ENCODE peak calls at places on chromosomes 16 and 17, in eight cellular contexts. One of them, this sample, is unnamed. For H3K36me3 and H3K4me1, the result is how much of the 10 kb centered on the place peaks cover.

GRCh38 chr17:73493212-73493814 is 150.9 kb downstream of the SDK2 start:
- DNase-seq in breast epithelium: no peak
- DNase-seq in MM.1S: no peak
- DNase-seq in thoracic aorta: no peak
- DNase-seq in CD8-positive, alpha-beta T cell: no peak
- DNase-seq in CD4-positive, alpha-beta memory T cell: no peak
- DNase-seq in endothelial cell of umbilical vein: no peak
- DNase-seq in DND-41: no peak
- DNase-seq in this sample: no peak

GRCh38 chr16:70418274-70418992 is 20.5 kb downstream of the ST3GAL2 start:
- DNase-seq in breast epithelium: no peak
- DNase-seq in MM.1S: no peak
- DNase-seq in thoracic aorta: no peak
- DNase-seq in CD8-positive, alpha-beta T cell: no peak
- DNase-seq in CD4-positive, alpha-beta memory T cell: no peak
- DNase-seq in endothelial cell of umbilical vein: no peak
- DNase-seq in DND-41: peak
- DNase-seq in this sample: no peak

GRCh38 chr17:39152134-39152884 is 872 bp upstream of the PLXDC1 start:
- DNase-seq in breast epithelium: no peak
- DNase-seq in MM.1S: no peak
- DNase-seq in thoracic aorta: no peak
- DNase-seq in CD8-positive, alpha-beta T cell: peak
- DNase-seq in CD4-positive, alpha-beta memory T cell: peak
- DNase-seq in endothelial cell of umbilical vein: no peak
- DNase-seq in DND-41: no peak
- DNase-seq in this sample: peak

GRCh38 chr16:6021544-6021943 is 923.9 kb upstream of the EEF2KMT start:
- DNase-seq in breast epithelium: no peak
- DNase-seq in MM.1S: no peak
- DNase-seq in thoracic aorta: no peak
- DNase-seq in CD8-positive, alpha-beta T cell: no peak
- DNase-seq in CD4-positive, alpha-beta memory T cell: no peak
- DNase-seq in endothelial cell of umbilical vein: no peak
- DNase-seq in DND-41: no peak
- DNase-seq in this sample: no peak

GRCh38 chr17:17119533-17119932 is 77.3 kb downstream of the MPRIP start:
- DNase-seq in breast epithelium: no peak
- DNase-seq in MM.1S: no peak
- DNase-seq in thoracic aorta: no peak
- DNase-seq in CD8-positive, alpha-beta T cell: peak
- DNase-seq in CD4-positive, alpha-beta memory T cell: peak
- DNase-seq in endothelial cell of umbilical vein: peak
- DNase-seq in DND-41: peak
- DNase-seq in this sample: no peak

GRCh38 chr17:1036171-1036844 is 39.4 kb downstream of the TIMM22 start:
- DNase-seq in breast epithelium: no peak
- DNase-seq in MM.1S: no peak
- DNase-seq in thoracic aorta: no peak
- DNase-seq in CD8-positive, alpha-beta T cell: no peak
- DNase-seq in CD4-positive, alpha-beta memory T cell: no peak
- DNase-seq in endothelial cell of umbilical vein: no peak
- DNase-seq in DND-41: no peak
- DNase-seq in this sample: no peak

GRCh38 chr17:9790889-9791876 is at the start of gene DHRS7C:
- DNase-seq in breast epithelium: no peak
- DNase-seq in MM.1S: no peak
- DNase-seq in thoracic aorta: no peak
- DNase-seq in CD8-positive, alpha-beta T cell: no peak
- DNase-seq in CD4-positive, alpha-beta memory T cell: no peak
- DNase-seq in endothelial cell of umbilical vein: no peak
- DNase-seq in DND-41: no peak
- DNase-seq in this sample: no peak

GRCh38 chr16:76926595-76926994 is 264.4 kb upstream of the MON1B start:
- DNase-seq in breast epithelium: no peak
- DNase-seq in MM.1S: no peak
- DNase-seq in thoracic aorta: no peak
- DNase-seq in CD8-positive, alpha-beta T cell: no peak
- DNase-seq in CD4-positive, alpha-beta memory T cell: no peak
- DNase-seq in endothelial cell of umbilical vein: no peak
- DNase-seq in DND-41: no peak
- DNase-seq in this sample: no peak

GRCh38 chr17:63232565-63233310 is 213.4 kb downstream of the CYB561 start:
- DNase-seq in breast epithelium: no peak
- DNase-seq in MM.1S: no peak
- DNase-seq in thoracic aorta: no peak
- DNase-seq in CD8-positive, alpha-beta T cell: no peak
- DNase-seq in CD4-positive, alpha-beta memory T cell: peak
- DNase-seq in endothelial cell of umbilical vein: no peak
- DNase-seq in DND-41: no peak
- DNase-seq in this sample: peak

GRCh38 chr17:8964801-8965393 is 610 bp downstream of the PIK3R5 start:
- DNase-seq in breast epithelium: no peak
- DNase-seq in MM.1S: no peak
- DNase-seq in thoracic aorta: no peak
- DNase-seq in CD8-positive, alpha-beta T cell: peak
- DNase-seq in CD4-positive, alpha-beta memory T cell: peak
- DNase-seq in endothelial cell of umbilical vein: no peak
- DNase-seq in DND-41: peak
- DNase-seq in this sample: no peak

GRCh38 chr16:75860654-75861053 is 134.4 kb upstream of the CPHXL start:
- DNase-seq in breast epithelium: no peak
- DNase-seq in MM.1S: no peak
- DNase-seq in thoracic aorta: no peak
- DNase-seq in CD8-positive, alpha-beta T cell: no peak
- DNase-seq in CD4-positive, alpha-beta memory T cell: no peak
- DNase-seq in endothelial cell of umbilical vein: no peak
- DNase-seq in DND-41: no peak
- DNase-seq in this sample: no peak

GRCh38 chr16:67279296-67280089 is at the start of gene PLEKHG4:
- DNase-seq in breast epithelium: peak
- DNase-seq in MM.1S: peak
- DNase-seq in thoracic aorta: no peak
- DNase-seq in CD8-positive, alpha-beta T cell: peak
- DNase-seq in CD4-positive, alpha-beta memory T cell: peak
- DNase-seq in endothelial cell of umbilical vein: peak
- DNase-seq in DND-41: no peak
- DNase-seq in this sample: peak

GRCh38 chr17:78497115-78497540 is 80.1 kb downstream of the DNAH17 start:
- DNase-seq in breast epithelium: peak
- DNase-seq in MM.1S: peak
- DNase-seq in thoracic aorta: no peak
- DNase-seq in CD8-positive, alpha-beta T cell: peak
- DNase-seq in CD4-positive, alpha-beta memory T cell: peak
- DNase-seq in endothelial cell of umbilical vein: peak
- DNase-seq in DND-41: peak
- DNase-seq in this sample: peak

GRCh38 chr16:31333686-31334649 is 21.0 kb upstream of the ITGAX start:
- DNase-seq in breast epithelium: no peak
- DNase-seq in MM.1S: peak
- DNase-seq in thoracic aorta: no peak
- DNase-seq in CD8-positive, alpha-beta T cell: peak
- DNase-seq in CD4-positive, alpha-beta memory T cell: peak
- DNase-seq in endothelial cell of umbilical vein: no peak
- DNase-seq in DND-41: peak
- DNase-seq in this sample: no peak

GRCh38 chr17:75205037-75205792 is at the start of gene NUP85:
- DNase-seq in breast epithelium: peak
- DNase-seq in MM.1S: peak
- DNase-seq in thoracic aorta: peak
- DNase-seq in CD8-positive, alpha-beta T cell: peak
- DNase-seq in CD4-positive, alpha-beta memory T cell: peak
- DNase-seq in endothelial cell of umbilical vein: peak
- DNase-seq in DND-41: peak
- DNase-seq in this sample: peak

GRCh38 chr16:24755201-24755874 is 25.9 kb downstream of the TNRC6A start:
- DNase-seq in breast epithelium: no peak
- DNase-seq in MM.1S: no peak
- DNase-seq in thoracic aorta: no peak
- DNase-seq in CD8-positive, alpha-beta T cell: no peak
- DNase-seq in CD4-positive, alpha-beta memory T cell: no peak
- DNase-seq in endothelial cell of umbilical vein: no peak
- DNase-seq in DND-41: no peak
- DNase-seq in this sample: no peak
- H3K36me3 ChIP-seq in breast epithelium: under half
- H3K36me3 ChIP-seq in MM.1S: under half
- H3K36me3 ChIP-seq in thoracic aorta: under half
- H3K36me3 ChIP-seq in CD8-positive, alpha-beta T cell: under half
- H3K36me3 ChIP-seq in CD4-positive, alpha-beta memory T cell: under half
- H3K36me3 ChIP-seq in endothelial cell of umbilical vein: under half
- H3K36me3 ChIP-seq in DND-41: under half
- H3K36me3 ChIP-seq in this sample: under half

DNA sequence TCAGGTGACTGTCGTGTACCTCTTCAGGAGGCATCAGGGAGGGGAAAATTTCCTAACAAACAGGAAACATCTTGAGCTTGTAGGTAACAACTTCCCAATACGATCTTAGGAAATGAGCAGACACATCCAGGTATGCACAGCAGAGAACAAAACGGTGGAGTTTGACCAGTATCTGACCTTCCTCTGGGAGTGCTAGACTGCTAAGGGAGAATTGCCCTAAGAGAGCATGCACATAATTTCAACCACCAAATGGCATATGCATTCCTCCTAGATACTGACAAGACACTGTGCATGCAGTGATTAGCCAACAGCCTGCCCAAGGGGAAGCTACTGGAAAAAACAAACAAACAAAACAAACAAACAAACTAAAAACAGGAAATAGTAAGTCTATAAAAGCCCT is 120.6 kb upstream of the RBBP6 start:
- DNase-seq in breast epithelium: no peak
- DNase-seq in MM.1S: no peak
- DNase-seq in thoracic aorta: no peak
- DNase-seq in CD8-positive, alpha-beta T cell: no peak
- DNase-seq in CD4-positive, alpha-beta memory T cell: no peak
- DNase-seq in endothelial cell of umbilical vein: no peak
- DNase-seq in DND-41: no peak
- DNase-seq in this sample: no peak
- H3K4me3 ChIP-seq in breast epithelium: no peak
- H3K4me3 ChIP-seq in MM.1S: no peak
- H3K4me3 ChIP-seq in thoracic aorta: no peak
- H3K4me3 ChIP-seq in CD8-positive, alpha-beta T cell: no peak
- H3K4me3 ChIP-seq in CD4-positive, alpha-beta memory T cell: no peak
- H3K4me3 ChIP-seq in endothelial cell of umbilical vein: no peak
- H3K4me3 ChIP-seq in DND-41: no peak
- H3K4me3 ChIP-seq in this sample: no peak

DNA sequence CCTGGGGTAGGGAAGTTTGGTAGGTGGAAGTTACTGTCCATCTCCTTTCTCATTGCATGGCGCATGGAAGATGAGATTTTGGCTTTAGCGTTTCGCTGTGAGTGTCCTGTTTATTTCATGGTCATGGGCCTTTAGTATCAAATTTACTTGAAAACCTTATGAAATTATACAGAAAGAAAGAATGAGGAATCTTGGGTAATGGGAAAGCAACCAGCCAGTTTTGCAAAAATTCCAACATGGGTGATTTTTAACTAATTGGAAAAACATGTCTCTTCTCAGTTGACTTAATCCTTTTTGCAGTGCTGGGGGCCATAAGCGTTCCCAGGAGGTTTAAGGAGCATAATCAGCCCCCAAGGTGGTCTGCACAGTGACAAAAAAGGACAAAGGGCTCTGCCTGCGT is 15.8 kb downstream of the RMI2 start:
- DNase-seq in breast epithelium: no peak
- DNase-seq in MM.1S: no peak
- DNase-seq in thoracic aorta: no peak
- DNase-seq in CD8-positive, alpha-beta T cell: no peak
- DNase-seq in CD4-positive, alpha-beta memory T cell: no peak
- DNase-seq in endothelial cell of umbilical vein: no peak
- DNase-seq in DND-41: no peak
- DNase-seq in this sample: no peak
- H3K4me1 ChIP-seq in breast epithelium: under half
- H3K4me1 ChIP-seq in MM.1S: under half
- H3K4me1 ChIP-seq in thoracic aorta: under half
- H3K4me1 ChIP-seq in CD8-positive, alpha-beta T cell: under half
- H3K4me1 ChIP-seq in CD4-positive, alpha-beta memory T cell: under half
- H3K4me1 ChIP-seq in endothelial cell of umbilical vein: under half
- H3K4me1 ChIP-seq in DND-41: under half
- H3K4me1 ChIP-seq in this sample: under half

GRCh38 chr16:89313583-89313982 is 96.1 kb downstream of the ZNF778 start:
- DNase-seq in breast epithelium: no peak
- DNase-seq in MM.1S: no peak
- DNase-seq in thoracic aorta: no peak
- DNase-seq in CD8-positive, alpha-beta T cell: no peak
- DNase-seq in CD4-positive, alpha-beta memory T cell: no peak
- DNase-seq in endothelial cell of umbilical vein: no peak
- DNase-seq in DND-41: no peak
- DNase-seq in this sample: no peak
- H3K36me3 ChIP-seq in breast epithelium: under half
- H3K36me3 ChIP-seq in MM.1S: under half
- H3K36me3 ChIP-seq in thoracic aorta: under half
- H3K36me3 ChIP-seq in CD8-positive, alpha-beta T cell: under half
- H3K36me3 ChIP-seq in CD4-positive, alpha-beta memory T cell: under half
- H3K36me3 ChIP-seq in endothelial cell of umbilical vein: under half
- H3K36me3 ChIP-seq in DND-41: half or more
- H3K36me3 ChIP-seq in this sample: under half

DNA sequence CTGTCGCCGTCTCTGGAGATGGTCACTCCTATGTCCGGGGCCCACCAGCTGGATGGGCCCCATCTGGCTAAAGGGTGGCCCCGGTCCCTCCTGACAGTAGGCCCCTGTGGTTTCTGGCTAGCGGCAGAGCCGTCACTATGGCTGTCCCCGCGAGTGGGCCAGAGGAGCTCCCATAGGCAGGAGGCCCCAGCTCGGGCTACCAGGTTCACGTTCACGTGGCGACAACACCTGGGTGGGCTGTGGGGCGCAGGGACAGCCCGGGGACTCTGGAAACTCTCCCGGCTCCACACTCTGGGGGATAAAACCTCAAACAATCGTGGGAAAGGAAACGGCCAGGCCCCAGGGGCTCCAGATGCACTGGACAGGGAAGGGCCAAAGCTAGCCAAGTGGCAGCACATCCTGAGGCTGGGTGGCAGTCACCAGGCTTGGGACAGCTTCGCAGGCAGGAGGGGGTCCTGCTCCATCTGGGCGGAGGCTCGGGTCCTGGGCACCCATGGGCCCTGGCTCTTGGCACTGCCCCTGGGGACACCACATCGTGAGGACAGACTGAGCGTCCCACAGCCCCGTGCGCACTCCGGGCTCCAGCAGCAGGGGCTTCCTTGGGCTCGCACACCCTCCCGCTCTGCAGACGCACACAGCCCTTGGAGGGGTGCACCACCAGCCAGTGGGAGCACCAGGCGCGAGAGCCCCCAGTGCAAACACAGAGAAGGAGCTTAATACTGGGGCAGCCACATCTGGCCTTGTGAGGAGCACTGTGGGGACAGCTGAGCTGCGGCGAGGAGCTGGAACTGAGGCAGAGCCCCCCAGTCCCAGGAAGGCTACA is 4.5 kb downstream of the RNF166 start:
- DNase-seq in breast epithelium: no peak
- DNase-seq in MM.1S: no peak
- DNase-seq in thoracic aorta: no peak
- DNase-seq in CD8-positive, alpha-beta T cell: peak
- DNase-seq in CD4-positive, alpha-beta memory T cell: no peak
- DNase-seq in endothelial cell of umbilical vein: no peak
- DNase-seq in DND-41: no peak
- DNase-seq in this sample: no peak
- H3K4me3 ChIP-seq in breast epithelium: no peak
- H3K4me3 ChIP-seq in MM.1S: peak
- H3K4me3 ChIP-seq in thoracic aorta: peak
- H3K4me3 ChIP-seq in CD8-positive, alpha-beta T cell: peak
- H3K4me3 ChIP-seq in CD4-positive, alpha-beta memory T cell: peak
- H3K4me3 ChIP-seq in endothelial cell of umbilical vein: no peak
- H3K4me3 ChIP-seq in DND-41: peak
- H3K4me3 ChIP-seq in this sample: no peak